ENCODE peak calls at places on chromosomes 4 and X, in seven cellular contexts. A, H, F, K, T, E and G are unnamed samples.

GRCh38 chr4:33060873-33061542 is 2340.8 kb downstream of the PCDH7 start:
- DNase-seq in A (peak; percentile 67), H (peak; percentile 2), F (no peak), K (no peak), T (peak; percentile 34), E (no peak), G (peak; percentile 8)

GRCh38 chr4:176376032-176376614 is 56.4 kb downstream of the SPCS3 start:
- DNase-seq in A (peak; percentile 23), H (peak; percentile 8), F (no peak), K (no peak), T (no peak), E (no peak), G (no peak)

GRCh38 chr4:161238033-161238432 is 925.8 kb downstream of the FSTL5 start:
- DNase-seq in A (no peak), H (no peak), F (no peak), K (no peak), T (no peak), E (no peak), G (no peak)

GRCh38 chrX:3119376-3119775 is 78.1 kb downstream of the ARSF start:
- DNase-seq in A (no peak), H (no peak), F (no peak), K (no peak), T (no peak), E (no peak), G (no peak)

GRCh38 chr4:76977731-76978350 is 28.3 kb downstream of the SEPTIN11 start:
- DNase-seq in A (no peak), H (no peak), F (no peak), K (no peak), T (no peak), E (no peak), G (no peak)

GRCh38 chr4:96164814-96165351 is 325.0 kb downstream of the PDHA2 start:
- DNase-seq in A (no peak), H (no peak), F (no peak), K (no peak), T (no peak), E (no peak), G (no peak)

GRCh38 chr4:153934689-153935017 is 145.8 kb upstream of the SFRP2 start:
- DNase-seq in A (no peak), H (no peak), F (no peak), K (no peak), T (no peak), E (no peak), G (no peak)

GRCh38 chr4:105147226-105148151 is 813 bp downstream of the TET2 start:
- DNase-seq in A (peak; percentile 65), H (peak; percentile 62), F (no peak), K (peak; percentile 47), T (peak; percentile 55), E (peak; percentile 75), G (no peak)

GRCh38 chrX:35016051-35016450 is 73.5 kb downstream of the FAM47B start:
- DNase-seq in A (no peak), H (no peak), F (no peak), K (no peak), T (no peak), E (no peak), G (no peak)

GRCh38 chr4:119242417-119242816 is 29.9 kb downstream of the USP53 start:
- DNase-seq in A (no peak), H (no peak), F (no peak), K (no peak), T (no peak), E (no peak), G (no peak)

GRCh38 chr4:125268065-125268755 is 46.5 kb upstream of the FAT4 start:
- DNase-seq in A (no peak), H (no peak), F (no peak), K (no peak), T (no peak), E (no peak), G (no peak)

GRCh38 chr4:83083925-83084475 is 30.5 kb downstream of the PLAC8 start:
- DNase-seq in A (peak; percentile 43), H (no peak), F (no peak), K (peak; percentile 64), T (no peak), E (peak; percentile 87), G (no peak)

GRCh38 chr4:55910140-55910539 is 38.6 kb upstream of the CEP135 start:
- DNase-seq in A (no peak), H (no peak), F (no peak), K (no peak), T (no peak), E (no peak), G (no peak)

GRCh38 chr4:147842573-147842972 is 110.7 kb downstream of the ARHGAP10 start:
- DNase-seq in A (no peak), H (no peak), F (no peak), K (no peak), T (no peak), E (no peak), G (no peak)

GRCh38 chrX:153333821-153334653 is at the start of gene ZNF275:
- DNase-seq in A (peak; percentile 85), H (peak; percentile 94), F (peak; percentile 56), K (peak; percentile 80), T (peak; percentile 77), E (peak; percentile 93), G (peak; percentile 17)

GRCh38 chr4:26692014-26692726 is 108.3 kb downstream of the TBC1D19 start:
- DNase-seq in A (no peak), H (no peak), F (no peak), K (no peak), T (no peak), E (no peak), G (no peak)

DNA sequence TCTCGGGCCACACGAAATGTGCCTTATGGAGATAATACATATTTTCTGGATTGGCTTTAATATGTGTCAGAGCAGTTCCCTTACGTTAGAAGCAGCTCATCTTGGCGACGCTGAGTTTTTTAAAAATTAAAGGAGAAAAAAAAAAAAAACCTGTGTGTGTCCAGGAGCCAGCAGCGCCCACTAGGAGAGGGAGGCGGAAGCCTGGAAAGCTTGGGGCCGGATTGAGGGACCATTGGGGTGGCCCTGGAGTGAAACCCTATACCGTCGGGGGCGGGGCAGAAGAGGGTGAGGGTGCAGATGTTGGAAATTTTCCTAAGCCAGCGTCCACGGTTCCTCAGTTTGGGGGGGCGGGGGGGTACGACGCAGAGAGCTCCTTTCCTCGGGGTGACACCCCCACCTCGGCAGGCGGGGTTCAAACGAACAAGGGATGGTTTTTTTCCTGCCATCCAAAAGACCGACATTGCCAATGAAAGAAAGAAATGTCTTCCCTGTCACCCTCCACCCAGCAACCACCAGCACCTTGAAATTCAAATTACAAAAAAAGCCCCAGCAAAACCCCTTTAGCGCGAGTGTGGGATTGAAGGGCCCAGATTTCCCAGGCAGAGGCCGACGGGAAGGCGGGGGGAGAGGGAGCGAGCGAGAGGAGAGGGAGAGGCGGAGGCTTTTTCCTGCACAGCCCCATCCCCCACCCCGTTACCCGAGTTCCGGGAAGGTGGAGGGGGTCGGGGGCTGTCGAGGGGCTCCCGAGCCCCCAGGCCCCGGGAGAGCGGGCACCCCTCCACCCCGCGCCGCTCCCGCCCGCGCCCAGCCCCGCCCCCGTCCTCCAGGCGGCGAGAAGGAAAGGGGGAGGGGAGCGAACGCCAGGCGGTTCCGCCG is 868 bp downstream of the SMARCA1 start:
- DNase-seq in A (no peak), H (peak; percentile 78), F (peak; percentile 24), K (peak; percentile 56), T (peak; percentile 37), E (no peak), G (no peak)
- TF ChIP-seq CTCF in A (no peak), H (peak; percentile 33), F (no peak), K (no peak), T (no peak), E (no peak), G (no peak)

GRCh38 chrX:119399772-119400101 is 601 bp downstream of the SLC25A43 start:
- DNase-seq in A (no peak), H (no peak), F (no peak), K (no peak), T (no peak), E (no peak), G (no peak)

GRCh38 chrX:119401569-119401968 is 2.4 kb downstream of the SLC25A43 start:
- DNase-seq in A (no peak), H (no peak), F (no peak), K (no peak), T (no peak), E (no peak), G (no peak)

GRCh38 chrX:119398587-119398973 is 556 bp upstream of the SLC25A43 start:
- DNase-seq in A (no peak), H (no peak), F (no peak), K (no peak), T (peak; percentile 48), E (no peak), G (no peak)

GRCh38 chrX:119402588-119402987 is 3.5 kb downstream of the SLC25A43 start:
- DNase-seq in A (peak; percentile 53), H (no peak), F (no peak), K (no peak), T (no peak), E (no peak), G (no peak)

DNA sequence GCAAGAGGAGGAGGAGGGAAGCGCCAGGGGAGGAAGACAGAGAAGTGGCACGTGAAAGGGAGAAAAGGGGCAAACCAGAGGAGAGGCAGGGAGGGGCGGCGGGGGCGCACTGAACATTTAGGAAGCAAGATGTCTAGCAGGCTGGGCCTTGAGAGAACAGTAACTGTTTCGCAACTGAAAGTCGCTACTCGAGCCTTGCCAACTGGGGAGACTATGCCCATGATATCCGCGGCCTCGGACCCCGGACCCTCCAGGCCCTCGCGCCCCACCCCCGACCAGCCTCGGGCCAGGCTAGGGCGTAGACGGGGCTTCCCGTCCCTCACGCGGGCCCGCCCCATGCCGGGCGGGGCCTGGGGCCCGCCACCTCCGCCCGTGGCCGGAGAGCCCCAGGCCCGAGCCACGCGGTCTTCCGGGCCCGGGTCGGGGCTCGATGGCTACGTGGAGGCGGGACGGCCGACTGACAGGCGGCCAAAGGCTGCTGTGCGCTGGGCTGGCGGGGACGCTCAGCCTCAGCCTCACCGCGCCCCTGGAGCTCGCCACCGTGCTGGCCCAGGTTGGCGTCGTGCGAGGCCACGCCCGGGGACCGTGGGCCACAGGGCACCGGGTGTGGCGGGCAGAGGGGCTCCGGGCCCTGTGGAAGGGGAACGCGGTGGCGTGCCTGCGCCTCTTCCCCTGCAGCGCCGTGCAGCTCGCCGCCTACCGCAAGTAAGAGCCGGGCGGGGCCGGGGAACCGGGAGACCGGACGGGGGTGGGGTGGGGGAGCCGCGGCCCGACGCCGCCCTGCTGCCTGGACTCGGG is at the start of gene SLC25A43:
- DNase-seq in A (peak; percentile 77), H (peak; percentile 69), F (peak; percentile 13), K (peak; percentile 66), T (peak; percentile 64), E (peak; percentile 87), G (no peak)
- H3K4me3 ChIP-seq in A (peak within 1 kb of the TSS; percentile 73), H (peak within 1 kb of the TSS; percentile 51), F (peak within 1 kb of the TSS; percentile 73), K (peak within 1 kb of the TSS; percentile 61), T (peak within 1 kb of the TSS; percentile 48), E (peak within 1 kb of the TSS; percentile 30), G (no peak within 1 kb of the TSS)

DNA sequence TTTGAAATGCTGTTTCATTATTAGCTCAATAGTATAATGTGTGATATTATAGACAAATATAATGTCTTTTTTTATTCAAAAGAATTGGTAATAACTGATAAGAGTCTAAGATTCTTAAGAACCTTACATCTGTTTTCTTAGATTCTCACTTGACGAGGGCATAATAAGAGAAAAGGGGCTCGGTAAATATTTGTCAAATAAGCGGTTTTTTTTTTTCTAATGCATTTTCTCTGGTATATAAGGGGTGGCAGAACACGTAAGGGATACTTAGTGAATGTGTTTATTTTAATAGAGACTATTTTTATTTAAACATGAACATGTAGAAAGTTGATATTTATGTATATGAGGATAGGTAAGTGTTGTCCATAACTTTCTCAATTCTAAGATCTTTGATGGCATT is 200.6 kb downstream of the RAPGEF2 start:
- DNase-seq in A (no peak), H (no peak), F (no peak), K (no peak), T (no peak), E (no peak), G (no peak)
- TF ChIP-seq CTCF in A (no peak), H (no peak), F (no peak), K (no peak), T (no peak), E (no peak), G (no peak)

GRCh38 chr4:155672342-155672741 is 5.7 kb downstream of the GUCY1A1 start:
- DNase-seq in A (no peak), H (no peak), F (no peak), K (no peak), T (no peak), E (no peak), G (no peak)
- H3K4me3 ChIP-seq in A (no peak overlapping the region), H (no peak overlapping the region), F (no peak overlapping the region), K (no peak overlapping the region), T (no peak overlapping the region), E (no peak overlapping the region), G (peak overlapping the region; percentile 25)